ENCODE peak calls at places on chromosomes 3 and 15, in seven cellular contexts. N is SW480, V is putamen, H is anterior cingulate cortex, E is NCI-H2081, B is fibroblast of mammary gland, M is AG04450. O is an unnamed sample.

GRCh38 chr3:67433109-67433508 is 221.3 kb downstream of the SUCLG2 start:
- DNase-seq in N (no peak), E (no peak), M (no peak), V (no peak), B (no peak), H (no peak), O (no peak)

GRCh38 chr3:123375014-123375940 is 73.6 kb downstream of the ADCY5 start:
- DNase-seq in H (no peak), V (no peak), M (no peak), N (no peak), E (no peak), B (no peak), O (peak)

GRCh38 chr3:115217678-115218451 is 70.8 kb upstream of the ZBTB20 start:
- DNase-seq in V (peak), B (peak), N (peak), E (peak), M (peak), H (no peak), O (peak)

GRCh38 chr15:78617131-78617915 is 3.5 kb downstream of the CHRNA3 start:
- DNase-seq in H (no peak), V (no peak), B (no peak), E (no peak), M (no peak), N (no peak), O (peak)

GRCh38 chr3:54123538-54124196 is 1.3 kb downstream of the CACNA2D3 start:
- DNase-seq in N (no peak), E (no peak), V (no peak), M (no peak), H (no peak), B (no peak), O (no peak)

GRCh38 chr3:125118600-125118999 is 62.8 kb upstream of the HEG1 start:
- DNase-seq in E (no peak), B (no peak), H (no peak), V (no peak), N (no peak), M (no peak), O (no peak)

GRCh38 chr3:111072016-111072891 is 638 bp downstream of the NECTIN3 start:
- DNase-seq in N (peak), B (peak), M (no peak), H (no peak), E (peak), V (peak), O (no peak)

GRCh38 chr3:21795152-21795837 is 44.3 kb upstream of the ZNF385D start:
- DNase-seq in H (no peak), M (no peak), N (peak), V (no peak), B (no peak), E (no peak), O (no peak)

GRCh38 chr3:100048248-100048647 is 66.1 kb downstream of the FILIP1L start:
- DNase-seq in N (no peak), M (no peak), B (no peak), E (no peak), V (no peak), H (no peak), O (no peak)

GRCh38 chr3:64190517-64191515 is 34.5 kb downstream of the PRICKLE2 start:
- DNase-seq in M (peak), E (no peak), H (no peak), B (peak), V (no peak), N (no peak), O (no peak)

GRCh38 chr15:92803852-92804609 is 96.1 kb upstream of the CHD2 start:
- DNase-seq in N (peak), E (no peak), M (peak), V (peak), H (peak), B (peak), O (peak)

GRCh38 chr3:194323785-194324735 is 27.1 kb downstream of the CPN2 start:
- DNase-seq in V (no peak), B (peak), E (no peak), M (no peak), N (peak), H (no peak), O (no peak)

GRCh38 chr3:195221876-195222617 is 48.9 kb downstream of the XXYLT1 start:
- DNase-seq in V (no peak), E (no peak), M (no peak), H (no peak), N (no peak), B (no peak), O (peak)

GRCh38 chr3:120892921-120893320 is 15.1 kb upstream of the STXBP5L start:
- DNase-seq in H (no peak), N (no peak), V (no peak), B (no peak), M (no peak), E (no peak), O (no peak)

O was measured in head of caudate nucleus.